ENCODE peak calls at places on chromosomes 1 and 21, in four cellular contexts. R is H54; X is activated CD4-positive, CD25-positive, alpha-beta regulatory T cell treated with anti-CD3 and anti-CD28 coated beads, Interleukin-2, amount 50 U/mL, for 72 hours; W is AG04450. B is an unnamed sample.

GRCh38 chr1:73913025-73913424 is 285.0 kb downstream of the LRRIQ3 start:
- DNase-seq in R (no peak), X (no peak), W (no peak), B (no peak)

GRCh38 chr21:23936224-23936623 is 1671.1 kb downstream of the MRPL39 start:
- DNase-seq in R (no peak), X (no peak), W (peak), B (no peak)

GRCh38 chr1:20323613-20323920 is 32.9 kb downstream of the VWA5B1 start:
- DNase-seq in R (no peak), X (no peak), W (no peak), B (no peak)

GRCh38 chr1:207009182-207009850 is 23.2 kb downstream of the C1orf116 start:
- DNase-seq in R (no peak), X (no peak), W (no peak), B (no peak)

GRCh38 chr1:81142099-81142776 is 658.5 kb upstream of the ADGRL2 start:
- DNase-seq in R (no peak), X (no peak), W (no peak), B (no peak)

GRCh38 chr1:21299007-21299406 is 8.7 kb upstream of the ECE1 start:
- DNase-seq in R (no peak), X (no peak), W (no peak), B (no peak)

GRCh38 chr1:21229246-21230000 is 52.7 kb upstream of the EIF4G3 start:
- DNase-seq in R (no peak), X (no peak), W (no peak), B (no peak)

GRCh38 chr1:47325530-47325929 is 8.1 kb upstream of the CMPK1 start:
- DNase-seq in R (no peak), X (no peak), W (no peak), B (no peak)

GRCh38 chr1:221187174-221187573 is 307.9 kb downstream of the HLX start:
- DNase-seq in R (no peak), X (no peak), W (no peak), B (no peak)

GRCh38 chr1:168887381-168887780 is 158.4 kb upstream of the DPT start:
- DNase-seq in R (no peak), X (no peak), W (no peak), B (no peak)

GRCh38 chr1:11473635-11474034 is 5.3 kb upstream of the DISP3 start:
- DNase-seq in R (peak), X (no peak), W (no peak), B (no peak)

GRCh38 chr1:7611421-7612010 is 159.6 kb upstream of the VAMP3 start:
- DNase-seq in R (no peak), X (peak), W (no peak), B (no peak)

GRCh38 chr1:67004176-67004575 is 49.8 kb downstream of the SLC35D1 start:
- DNase-seq in R (no peak), X (no peak), W (no peak), B (no peak)

GRCh38 chr21:38306833-38307232 is 50.0 kb downstream of the KCNJ15 start:
- DNase-seq in R (no peak), X (no peak), W (peak), B (no peak)

GRCh38 chr1:229068266-229069043 is 202.5 kb upstream of the RAB4A start:
- DNase-seq in R (no peak), X (no peak), W (no peak), B (no peak)

GRCh38 chr1:65063025-65063424 is 85.0 kb upstream of the AK4 start:
- DNase-seq in R (no peak), X (no peak), W (no peak), B (no peak)

GRCh38 chr1:50697440-50698421 is 262.3 kb downstream of the FAF1 start:
- DNase-seq in R (no peak), X (no peak), W (peak), B (no peak)

GRCh38 chr1:9996624-9997582 is at the start of gene RBP7:
- DNase-seq in R (no peak), X (no peak), W (no peak), B (no peak)

GRCh38 chr1:157497284-157497683 is 55.0 kb downstream of the FCRL5 start:
- DNase-seq in R (no peak), X (no peak), W (no peak), B (no peak)

GRCh38 chr1:187033721-187034120 is 205.0 kb downstream of the PLA2G4A start:
- DNase-seq in R (no peak), X (no peak), W (no peak), B (no peak)

GRCh38 chr1:224292419-224292818 is 37.6 kb downstream of the NVL start:
- DNase-seq in R (peak), X (no peak), W (no peak), B (no peak)

GRCh38 chr21:36134820-36135390 is at the start of gene CBR3:
- DNase-seq in R (peak), X (peak), W (no peak), B (peak)

GRCh38 chr1:119732465-119733168 is 20.9 kb downstream of the PHGDH start:
- DNase-seq in R (no peak), X (no peak), W (no peak), B (no peak)

GRCh38 chr1:163820748-163821147 is 499.0 kb downstream of the NUF2 start:
- DNase-seq in R (no peak), X (no peak), W (no peak), B (no peak)

GRCh38 chr1:245800901-245801605 is 646.3 kb downstream of the KIF26B start:
- DNase-seq in R (no peak), X (no peak), W (peak), B (no peak)

GRCh38 chr1:213994888-213995287 is 7.1 kb downstream of the PROX1 start:
- DNase-seq in R (no peak), X (no peak), W (no peak), B (no peak)

GRCh38 chr1:115496904-115497527 is 144.8 kb upstream of the VANGL1 start:
- DNase-seq in R (peak), X (no peak), W (no peak), B (no peak)

GRCh38 chr1:226027861-226028260 is 28.7 kb upstream of the SDE2 start:
- DNase-seq in R (no peak), X (no peak), W (no peak), B (no peak)

GRCh38 chr21:37431243-37431642 is 64.7 kb downstream of the DYRK1A start:
- DNase-seq in R (no peak), X (no peak), W (no peak), B (no peak)

GRCh38 chr1:67855944-67856343 is 22.7 kb upstream of the GNG12 start:
- DNase-seq in R (no peak), X (no peak), W (no peak), B (no peak)

GRCh38 chr1:165056914-165057313 is 299.6 kb downstream of the LMX1A start:
- DNase-seq in R (no peak), X (no peak), W (no peak), B (no peak)

GRCh38 chr1:197692965-197693364 is 82.3 kb downstream of the DENND1B start:
- DNase-seq in R (no peak), X (no peak), W (no peak), B (no peak)